ENCODE peak calls at places on chromosomes 5 and 9, in five cellular contexts. One of them, this sample, is unnamed.

GRCh38 chr9:100525563-100525962 is 52.3 kb upstream of the CAVIN4 start:
- DNase-seq in tibial artery: no peak
- DNase-seq in heart left ventricle: no peak
- DNase-seq in heart right ventricle: no peak
- DNase-seq in A549: no peak
- DNase-seq in this sample: no peak

GRCh38 chr9:77841739-77842386 is 189.7 kb downstream of the GNAQ start:
- DNase-seq in tibial artery: no peak
- DNase-seq in heart left ventricle: no peak
- DNase-seq in heart right ventricle: no peak
- DNase-seq in A549: no peak
- DNase-seq in this sample: peak

GRCh38 chr5:171762841-171763408 is 22.7 kb upstream of the SMIM23 start:
- DNase-seq in tibial artery: peak
- DNase-seq in heart left ventricle: no peak
- DNase-seq in heart right ventricle: no peak
- DNase-seq in A549: no peak
- DNase-seq in this sample: no peak

GRCh38 chr9:136204838-136205706 is at the start of gene LHX3:
- DNase-seq in tibial artery: no peak
- DNase-seq in heart left ventricle: peak
- DNase-seq in heart right ventricle: no peak
- DNase-seq in A549: no peak
- DNase-seq in this sample: no peak

GRCh38 chr5:94431696-94432095 is 186.7 kb downstream of the KIAA0825 start:
- DNase-seq in tibial artery: no peak
- DNase-seq in heart left ventricle: no peak
- DNase-seq in heart right ventricle: no peak
- DNase-seq in A549: no peak
- DNase-seq in this sample: no peak

GRCh38 chr5:26563979-26564378 is 474.4 kb downstream of the CDH9 start:
- DNase-seq in tibial artery: no peak
- DNase-seq in heart left ventricle: no peak
- DNase-seq in heart right ventricle: no peak
- DNase-seq in A549: no peak
- DNase-seq in this sample: no peak

GRCh38 chr9:15293084-15293483 is 13.9 kb downstream of the TTC39B start:
- DNase-seq in tibial artery: no peak
- DNase-seq in heart left ventricle: no peak
- DNase-seq in heart right ventricle: no peak
- DNase-seq in A549: no peak
- DNase-seq in this sample: no peak

GRCh38 chr9:124137944-124138335 is 119.8 kb upstream of the NEK6 start:
- DNase-seq in tibial artery: no peak
- DNase-seq in heart left ventricle: no peak
- DNase-seq in heart right ventricle: no peak
- DNase-seq in A549: no peak
- DNase-seq in this sample: no peak

GRCh38 chr5:55533806-55534435 is 843 bp downstream of the PLPP1 start:
- DNase-seq in tibial artery: no peak
- DNase-seq in heart left ventricle: no peak
- DNase-seq in heart right ventricle: no peak
- DNase-seq in A549: peak
- DNase-seq in this sample: peak

GRCh38 chr9:124730772-124731171 is 40.3 kb downstream of the NR6A1 start:
- DNase-seq in tibial artery: no peak
- DNase-seq in heart left ventricle: no peak
- DNase-seq in heart right ventricle: no peak
- DNase-seq in A549: no peak
- DNase-seq in this sample: no peak

GRCh38 chr9:27950382-27950781 is 377.1 kb upstream of the C9orf72 start:
- DNase-seq in tibial artery: no peak
- DNase-seq in heart left ventricle: no peak
- DNase-seq in heart right ventricle: no peak
- DNase-seq in A549: no peak
- DNase-seq in this sample: no peak

GRCh38 chr5:93062548-93062947 is 518.5 kb downstream of the NR2F1-AS1 start:
- DNase-seq in tibial artery: no peak
- DNase-seq in heart left ventricle: no peak
- DNase-seq in heart right ventricle: no peak
- DNase-seq in A549: no peak
- DNase-seq in this sample: peak

GRCh38 chr9:80074439-80074838 is 502.7 kb downstream of the TLE4 start:
- DNase-seq in tibial artery: no peak
- DNase-seq in heart left ventricle: peak
- DNase-seq in heart right ventricle: peak
- DNase-seq in A549: no peak
- DNase-seq in this sample: no peak

GRCh38 chr5:135243194-135244191 is 155.5 kb downstream of the MACROH2A1 start:
- DNase-seq in tibial artery: peak
- DNase-seq in heart left ventricle: no peak
- DNase-seq in heart right ventricle: peak
- DNase-seq in A549: no peak
- DNase-seq in this sample: peak

GRCh38 chr5:80302636-80303035 is 17.2 kb upstream of the SPZ1 start:
- DNase-seq in tibial artery: no peak
- DNase-seq in heart left ventricle: no peak
- DNase-seq in heart right ventricle: no peak
- DNase-seq in A549: no peak
- DNase-seq in this sample: no peak

GRCh38 chr9:114694719-114695269 is 12.8 kb upstream of the TEX48 start:
- DNase-seq in tibial artery: no peak
- DNase-seq in heart left ventricle: no peak
- DNase-seq in heart right ventricle: no peak
- DNase-seq in A549: no peak
- DNase-seq in this sample: no peak

GRCh38 chr5:61402970-61403369 is 70.9 kb downstream of the ZSWIM6 start:
- DNase-seq in tibial artery: no peak
- DNase-seq in heart left ventricle: no peak
- DNase-seq in heart right ventricle: no peak
- DNase-seq in A549: no peak
- DNase-seq in this sample: no peak

GRCh38 chr9:14433841-14434511 is 120.0 kb upstream of the NFIB start:
- DNase-seq in tibial artery: no peak
- DNase-seq in heart left ventricle: peak
- DNase-seq in heart right ventricle: peak
- DNase-seq in A549: peak
- DNase-seq in this sample: peak

GRCh38 chr9:72165821-72166547 is 16.7 kb downstream of the GDA start:
- DNase-seq in tibial artery: no peak
- DNase-seq in heart left ventricle: no peak
- DNase-seq in heart right ventricle: no peak
- DNase-seq in A549: no peak
- DNase-seq in this sample: peak

GRCh38 chr9:91207889-91208651 is 153.6 kb downstream of the AUH start:
- DNase-seq in tibial artery: no peak
- DNase-seq in heart left ventricle: no peak
- DNase-seq in heart right ventricle: no peak
- DNase-seq in A549: no peak
- DNase-seq in this sample: peak

GRCh38 chr9:30579810-30580209 is 1804.6 kb upstream of the ACO1 start:
- DNase-seq in tibial artery: no peak
- DNase-seq in heart left ventricle: no peak
- DNase-seq in heart right ventricle: no peak
- DNase-seq in A549: no peak
- DNase-seq in this sample: no peak

GRCh38 chr9:87714819-87715218 is 11.1 kb upstream of the CTSL start:
- DNase-seq in tibial artery: no peak
- DNase-seq in heart left ventricle: no peak
- DNase-seq in heart right ventricle: no peak
- DNase-seq in A549: peak
- DNase-seq in this sample: peak

GRCh38 chr9:33250458-33250995 is 10.6 kb downstream of the SPINK4 start:
- DNase-seq in tibial artery: no peak
- DNase-seq in heart left ventricle: no peak
- DNase-seq in heart right ventricle: no peak
- DNase-seq in A549: no peak
- DNase-seq in this sample: peak

GRCh38 chr5:65907138-65907537 is 19.2 kb upstream of the ERBIN start:
- DNase-seq in tibial artery: no peak
- DNase-seq in heart left ventricle: no peak
- DNase-seq in heart right ventricle: no peak
- DNase-seq in A549: no peak
- DNase-seq in this sample: peak

GRCh38 chr9:6788175-6789016 is 30.6 kb downstream of the KDM4C start:
- DNase-seq in tibial artery: no peak
- DNase-seq in heart left ventricle: no peak
- DNase-seq in heart right ventricle: no peak
- DNase-seq in A549: peak
- DNase-seq in this sample: peak

GRCh38 chr9:19286634-19287188 is 56.2 kb downstream of the DENND4C start:
- DNase-seq in tibial artery: no peak
- DNase-seq in heart left ventricle: no peak
- DNase-seq in heart right ventricle: no peak
- DNase-seq in A549: peak
- DNase-seq in this sample: peak

GRCh38 chr9:126758916-126759576 is 45.8 kb upstream of the ZBTB43 start:
- DNase-seq in tibial artery: no peak
- DNase-seq in heart left ventricle: no peak
- DNase-seq in heart right ventricle: no peak
- DNase-seq in A549: no peak
- DNase-seq in this sample: no peak

DNA sequence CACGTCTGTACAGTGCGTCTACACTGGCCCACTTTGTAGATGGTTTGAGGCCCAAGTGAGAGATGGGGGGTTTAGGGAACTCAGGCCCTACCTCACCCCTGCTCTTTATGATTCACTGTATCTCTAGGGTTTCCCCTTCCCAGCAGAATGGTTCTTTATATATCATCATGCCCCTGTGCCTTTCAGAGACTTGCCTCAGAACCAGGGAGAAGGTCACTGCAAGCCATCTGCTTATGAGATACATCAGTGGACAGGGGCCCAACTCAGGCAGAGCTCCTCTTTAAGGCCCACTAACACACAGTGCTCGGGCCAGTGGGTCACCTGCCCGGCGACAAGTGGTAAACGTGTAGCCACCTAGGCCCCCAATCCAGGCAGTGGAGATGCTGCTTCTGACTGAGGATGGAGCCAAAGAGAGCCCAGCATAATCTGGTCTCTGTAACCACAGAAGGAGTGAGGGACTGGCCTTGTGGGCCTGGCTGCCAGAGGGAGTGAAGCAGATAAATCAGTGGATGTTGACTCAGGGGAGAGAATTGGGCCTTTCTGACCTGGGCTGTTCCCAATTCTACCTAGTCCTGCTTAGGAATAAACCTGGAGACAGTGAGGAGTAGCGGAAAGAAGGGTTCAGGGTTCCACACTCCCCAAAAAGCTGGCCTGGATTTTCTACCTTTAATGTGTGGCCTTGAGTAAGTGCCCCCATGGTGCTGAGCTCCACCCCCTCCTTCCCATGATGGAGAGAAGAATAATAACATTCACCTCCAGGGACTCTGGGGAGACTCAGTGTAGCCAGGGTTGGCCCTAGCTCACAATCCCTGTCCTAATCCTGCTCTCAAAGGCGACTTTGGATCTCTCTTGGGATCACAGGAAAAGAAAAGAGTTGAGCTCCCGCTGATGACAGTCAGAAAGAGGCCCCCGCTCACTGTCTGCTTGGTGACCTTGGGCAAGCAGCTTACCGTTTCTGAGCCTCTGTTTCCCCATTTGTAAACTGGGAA is 2.8 kb upstream of the DUSP1 start:
- DNase-seq in tibial artery: peak
- DNase-seq in heart left ventricle: no peak
- DNase-seq in heart right ventricle: no peak
- DNase-seq in A549: no peak
- DNase-seq in this sample: peak
- TF ChIP-seq CTCF in tibial artery: no peak
- TF ChIP-seq CTCF in heart left ventricle: no peak
- TF ChIP-seq CTCF in heart right ventricle: no peak
- TF ChIP-seq CTCF in A549: no peak
- TF ChIP-seq CTCF in this sample: no peak

DNA sequence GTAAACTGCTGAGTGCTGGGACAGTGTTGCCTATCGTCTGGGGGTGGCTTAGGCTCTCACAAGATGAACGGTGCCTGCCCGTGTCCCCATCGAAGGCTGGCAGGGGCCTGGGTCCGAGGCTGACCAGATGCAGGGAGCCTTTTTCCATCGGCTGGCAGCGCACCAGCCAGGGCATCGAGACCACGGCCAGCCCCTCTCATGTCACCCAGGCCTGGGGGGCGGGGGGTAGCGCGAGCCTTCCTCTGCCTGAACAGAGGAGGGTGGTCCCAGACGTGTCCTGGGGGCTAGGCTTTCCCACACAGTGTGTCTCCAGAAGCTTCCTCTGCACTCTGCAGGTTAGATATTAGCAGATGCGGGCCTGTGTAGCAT is 17.3 kb downstream of the FGD3 start:
- DNase-seq in tibial artery: peak
- DNase-seq in heart left ventricle: no peak
- DNase-seq in heart right ventricle: no peak
- DNase-seq in A549: no peak
- DNase-seq in this sample: no peak
- H3K4me3 ChIP-seq in tibial artery: peak
- H3K4me3 ChIP-seq in heart left ventricle: peak
- H3K4me3 ChIP-seq in heart right ventricle: peak
- H3K4me3 ChIP-seq in A549: no peak
- H3K4me3 ChIP-seq in this sample: no peak

DNA sequence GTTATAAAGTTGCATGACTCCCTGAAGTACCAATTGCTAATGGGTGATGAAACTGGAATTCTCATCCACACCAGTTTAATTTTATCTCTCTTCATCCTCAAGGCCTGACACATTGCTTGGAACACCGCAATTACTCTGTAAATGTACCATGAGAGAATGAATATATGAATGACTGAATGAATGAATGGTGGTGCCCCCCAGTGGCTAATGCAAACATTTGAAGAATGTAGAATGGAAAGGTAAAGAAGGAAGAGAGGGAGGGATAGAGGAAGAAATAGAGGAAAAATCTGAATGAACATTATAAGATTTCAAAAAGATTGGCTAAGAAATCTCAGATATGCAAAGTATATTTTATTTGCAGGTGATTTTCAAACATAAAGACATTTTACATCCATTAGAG is 13.1 kb downstream of the PAPPA start:
- DNase-seq in tibial artery: no peak
- DNase-seq in heart left ventricle: no peak
- DNase-seq in heart right ventricle: no peak
- DNase-seq in A549: no peak
- DNase-seq in this sample: no peak
- TF ChIP-seq CTCF in tibial artery: peak
- TF ChIP-seq CTCF in heart left ventricle: no peak
- TF ChIP-seq CTCF in heart right ventricle: no peak
- TF ChIP-seq CTCF in A549: peak
- TF ChIP-seq CTCF in this sample: no peak

GRCh38 chr9:95763983-95764382 is 111.5 kb upstream of the ERCC6L2 start:
- DNase-seq in tibial artery: no peak
- DNase-seq in heart left ventricle: no peak
- DNase-seq in heart right ventricle: no peak
- DNase-seq in A549: no peak
- DNase-seq in this sample: no peak

GRCh38 chr9:95764490-95764889 is 111.0 kb upstream of the ERCC6L2 start:
- DNase-seq in tibial artery: no peak
- DNase-seq in heart left ventricle: no peak
- DNase-seq in heart right ventricle: no peak
- DNase-seq in A549: no peak
- DNase-seq in this sample: no peak

GRCh38 chr9:95763006-95763405 is 112.5 kb upstream of the ERCC6L2 start:
- DNase-seq in tibial artery: no peak
- DNase-seq in heart left ventricle: no peak
- DNase-seq in heart right ventricle: no peak
- DNase-seq in A549: no peak
- DNase-seq in this sample: no peak

GRCh38 chr9:95766906-95767305 is 108.6 kb upstream of the ERCC6L2 start:
- DNase-seq in tibial artery: no peak
- DNase-seq in heart left ventricle: no peak
- DNase-seq in heart right ventricle: no peak
- DNase-seq in A549: no peak
- DNase-seq in this sample: no peak

GRCh38 chr9:95764920-95765319 is 110.6 kb upstream of the ERCC6L2 start:
- DNase-seq in tibial artery: no peak
- DNase-seq in heart left ventricle: no peak
- DNase-seq in heart right ventricle: no peak
- DNase-seq in A549: no peak
- DNase-seq in this sample: no peak
- H3K4me3 ChIP-seq in tibial artery: peak
- H3K4me3 ChIP-seq in heart left ventricle: no peak
- H3K4me3 ChIP-seq in heart right ventricle: no peak
- H3K4me3 ChIP-seq in A549: no peak
- H3K4me3 ChIP-seq in this sample: no peak

This sample was measured in cardiac fibroblast.